ENCODE peak calls at places on chromosomes 11 and 22, in eight cellular contexts. O is adrenal gland, U is heart left ventricle, J is HCT116, M is stomach, F is right lobe of liver, Y is IMR-90, K is suprapubic skin. C is an unnamed sample.
A peak's percentile ranks its signal among the peaks of the same experiment; 100 is the strongest.

GRCh38 chr11:3347127-3347526 is 31.8 kb downstream of the ZNF195 start:
- DNase-seq in Y (no peak), U (no peak), J (no peak), K (no peak), O (no peak), M (no peak), F (no peak), C (no peak)

GRCh38 chr22:38845368-38845740 is 1.5 kb upstream of the NPTXR start:
- DNase-seq in O (no peak), F (no peak), U (no peak), K (no peak), J (no peak), Y (no peak), M (no peak), C (no peak)

GRCh38 chr11:80320226-80320625 is 879.4 kb upstream of the TENM4 start:
- DNase-seq in J (no peak), F (no peak), Y (no peak), K (no peak), U (no peak), M (no peak), O (no peak), C (no peak)

GRCh38 chr11:126433989-126434949 is 78.8 kb downstream of the ST3GAL4 start:
- DNase-seq in M (no peak), O (no peak), F (no peak), J (no peak), Y (no peak), U (no peak), K (no peak), C (no peak)

GRCh38 chr11:124535552-124536232 is 7.8 kb downstream of the OR8B12 start:
- DNase-seq in O (no peak), J (no peak), U (no peak), F (no peak), Y (peak; percentile 6), K (no peak), M (no peak), C (no peak)

GRCh38 chr11:368414-369335 is 624 bp upstream of the B4GALNT4 start:
- DNase-seq in J (no peak), O (peak; percentile 24), M (no peak), F (peak; percentile 52), K (peak; percentile 57), U (no peak), Y (peak; percentile 18), C (no peak)

GRCh38 chr11:6565988-6566703 is 37.3 kb downstream of the RRP8 start:
- DNase-seq in U (no peak), J (no peak), O (no peak), Y (no peak), F (no peak), M (no peak), K (no peak), C (no peak)

GRCh38 chr22:24401824-24402434 is 25.5 kb upstream of the ADORA2A start:
- DNase-seq in Y (no peak), J (no peak), K (no peak), M (no peak), F (no peak), U (no peak), O (no peak), C (no peak)

GRCh38 chr11:124582565-124582964 is 12.8 kb downstream of the OR8A1 start:
- DNase-seq in J (no peak), F (no peak), U (no peak), Y (no peak), O (no peak), K (no peak), M (no peak), C (no peak)

DNA sequence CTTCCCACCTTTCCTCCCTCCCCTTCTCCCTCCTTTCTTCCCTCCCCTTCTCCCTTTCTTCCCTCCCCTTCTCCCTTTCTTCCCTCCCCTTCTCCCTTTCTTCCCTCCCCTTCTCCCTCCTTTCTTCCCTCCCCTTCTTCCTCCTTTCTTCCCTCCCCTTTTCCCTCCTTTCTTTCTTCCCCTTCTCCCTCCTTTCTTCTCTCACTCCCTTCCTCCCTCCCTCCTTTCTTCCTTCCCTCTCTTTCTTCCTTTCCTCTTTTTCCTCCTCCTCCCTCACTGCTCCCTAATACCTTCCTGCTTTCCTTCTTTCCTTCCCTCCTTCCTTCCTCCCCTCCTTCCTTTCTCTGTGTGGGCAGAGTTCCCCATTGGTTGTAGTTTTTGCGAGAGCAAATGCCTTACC is 76.1 kb downstream of the PGR start:
- DNase-seq in K (no peak), F (no peak), U (no peak), Y (no peak), O (no peak), M (no peak), J (no peak), C (no peak)
- H3K27ac ChIP-seq in K (no peak overlapping the region), F (no peak overlapping the region), U (no peak overlapping the region), Y (no peak overlapping the region), O (no peak overlapping the region), M (no peak overlapping the region), J (no peak overlapping the region), C (no peak overlapping the region)

DNA sequence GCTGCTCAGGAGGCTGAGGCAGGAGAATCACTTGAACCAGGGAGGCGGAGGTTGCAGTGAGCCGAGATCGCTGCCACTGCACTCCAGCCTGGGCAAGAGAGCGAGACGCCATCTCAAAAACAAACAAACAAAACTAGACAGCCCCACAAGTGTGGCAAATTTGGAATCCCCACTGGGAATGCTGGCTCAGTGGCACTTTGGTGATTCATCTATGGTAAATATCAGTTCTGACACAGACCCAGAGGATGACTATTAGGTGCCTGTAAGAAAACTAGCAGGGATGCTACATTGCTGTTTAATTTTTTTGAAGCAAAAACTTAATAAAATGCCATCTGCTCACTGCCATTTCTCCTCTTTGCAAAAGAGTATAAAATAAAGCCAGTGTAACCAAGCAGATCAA is 107.9 kb downstream of the NAT10 start:
- DNase-seq in K (no peak), M (no peak), J (no peak), U (no peak), F (no peak), Y (peak; percentile 32), O (no peak), C (no peak)
- TF ChIP-seq POLR2A in K (no peak), M (no peak), J (no peak), U (no peak), F (no peak), Y (no peak), O (no peak), C (no peak)

DNA sequence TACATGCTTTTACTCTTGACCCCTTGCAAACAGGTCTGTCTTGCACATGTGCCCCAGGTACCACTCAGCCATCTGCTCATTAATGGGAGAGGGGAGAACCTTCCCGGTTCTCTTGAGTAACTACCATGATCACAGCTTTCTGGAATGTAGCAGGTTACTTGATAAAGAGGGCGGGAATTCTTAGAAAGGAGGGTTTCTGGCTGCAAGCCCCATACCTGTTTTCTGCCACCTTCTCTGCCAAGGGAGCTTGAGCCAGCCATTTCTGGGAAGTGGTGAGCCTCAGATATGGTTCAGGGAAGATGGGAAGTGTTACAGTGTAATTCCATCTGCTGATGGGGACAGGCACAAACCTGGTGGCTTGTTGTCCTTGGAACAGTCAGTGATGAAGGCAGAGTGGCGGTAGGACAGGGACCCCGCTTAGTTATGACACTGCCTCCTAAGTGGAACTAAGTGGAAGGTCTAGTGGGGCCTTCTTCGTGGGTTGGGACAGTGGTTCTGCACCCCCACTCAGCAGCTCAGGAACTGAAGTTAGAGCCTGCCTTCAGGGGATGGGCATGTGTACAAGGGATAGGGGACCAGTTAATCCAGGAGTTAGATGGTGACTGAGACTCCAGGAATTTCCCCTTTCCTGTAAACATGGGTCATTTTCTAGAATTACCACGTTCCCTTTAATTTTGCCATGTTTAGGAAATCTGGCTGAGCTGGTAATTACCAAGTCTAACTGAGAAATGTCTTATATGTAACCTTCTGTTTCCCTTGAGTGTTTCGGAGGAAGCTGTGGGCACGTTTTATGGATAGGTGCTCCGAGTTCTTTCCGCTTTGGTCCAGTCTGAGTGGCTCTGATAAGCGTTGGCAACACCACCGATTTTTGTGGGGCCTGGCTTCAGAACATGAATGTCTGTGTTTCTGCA is 35.2 kb downstream of the BCR start:
- DNase-seq in M (peak; percentile 66), Y (peak; percentile 64), U (no peak), J (no peak), O (peak; percentile 18), F (no peak), K (no peak), C (no peak)
- H3K4me1 ChIP-seq in M (peaks cover 62% of the 10 kb centered on the region), Y (peaks cover 41% of the 10 kb centered on the region), U (peaks cover 84% of the 10 kb centered on the region), J (peaks cover 36% of the 10 kb centered on the region), O (peaks cover 29% of the 10 kb centered on the region), F (peaks cover 51% of the 10 kb centered on the region), K (peaks cover 68% of the 10 kb centered on the region), C (peaks cover 74% of the 10 kb centered on the region)

DNA sequence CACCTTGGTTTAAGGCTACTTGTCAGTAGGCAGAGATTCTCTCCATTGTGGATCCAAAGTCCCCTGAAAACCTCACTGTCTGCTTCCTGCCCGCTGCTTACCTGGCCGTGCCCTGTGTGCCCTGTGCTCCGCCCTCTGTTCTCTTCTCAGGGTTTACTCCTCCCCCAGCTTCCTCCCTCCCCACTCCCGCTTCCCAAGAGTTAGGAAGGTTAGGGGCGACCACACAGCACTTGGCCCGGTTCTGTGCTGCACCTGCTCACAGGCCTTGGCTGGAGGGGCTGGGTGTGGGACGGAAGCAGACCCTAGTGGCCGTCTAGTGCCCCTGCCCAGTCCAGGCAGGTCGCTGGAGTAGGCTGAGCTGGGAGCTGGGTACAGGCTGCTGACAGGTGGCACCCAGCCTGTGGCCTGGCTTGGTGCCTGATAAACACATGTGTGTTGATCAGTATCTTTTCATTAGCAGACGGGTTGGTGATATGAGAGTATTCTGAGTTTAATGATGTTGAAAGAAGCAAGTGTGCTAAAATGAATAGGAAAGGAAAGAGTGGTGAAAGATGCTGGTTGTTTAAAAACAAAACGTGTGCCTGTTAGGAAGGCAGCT is 40.5 kb downstream of the GRAMD4 start:
- DNase-seq in K (no peak), O (no peak), Y (no peak), J (no peak), F (peak; percentile 81), U (no peak), M (peak; percentile 64), C (no peak)
- H3K27ac ChIP-seq in K (peak overlapping the region; percentile 70), O (peak overlapping the region; percentile 86), Y (no peak overlapping the region), J (peak overlapping the region; percentile 45), F (peak overlapping the region; percentile 57), U (peak overlapping the region; percentile 62), M (peak overlapping the region; percentile 39), C (no peak overlapping the region)

GRCh38 chr11:129323896-129324522 is 51.6 kb upstream of the BARX2 start:
- DNase-seq in Y (peak; percentile 28), O (peak; percentile 25), J (no peak), U (no peak), M (peak; percentile 43), F (no peak), K (peak; percentile 65), C (peak; percentile 71)
- TF ChIP-seq POLR2A in Y (no peak), O (no peak), J (no peak), U (no peak), M (no peak), F (no peak), K (no peak), C (no peak)

C was measured in sigmoid colon.